ENCODE peak calls at places on chromosomes 13 and 19, in five cellular contexts. U, X, M, K and R are unnamed samples.

GRCh38 chr13:27043013-27043412 is 128.6 kb downstream of the USP12 start:
- DNase-seq in U (no peak), X (peak; percentile 57), M (peak; percentile 64), K (no peak), R (peak; percentile 96)

GRCh38 chr13:26561636-26562537 is 4.4 kb downstream of the WASF3 start:
- DNase-seq in U (no peak), X (no peak), M (peak; percentile 64), K (peak; percentile 73), R (peak; percentile 61)

GRCh38 chr19:18995804-18996241 is 37.5 kb downstream of the SUGP2 start:
- DNase-seq in U (peak; percentile 45), X (no peak), M (peak; percentile 70), K (peak; percentile 89), R (peak; percentile 88)

GRCh38 chr19:45809643-45810159 is 5.4 kb downstream of the RSPH6A start:
- DNase-seq in U (peak; percentile 82), X (no peak), M (peak; percentile 70), K (no peak), R (peak; percentile 71)

GRCh38 chr13:43473437-43473836 is 313.3 kb downstream of the ENOX1 start:
- DNase-seq in U (no peak), X (no peak), M (peak; percentile 40), K (no peak), R (peak; percentile 2)

GRCh38 chr13:39859898-39860297 is 204.4 kb downstream of the COG6 start:
- DNase-seq in U (no peak), X (no peak), M (no peak), K (no peak), R (no peak)

GRCh38 chr19:34228762-34229161 is 25.6 kb upstream of the GARRE1 start:
- DNase-seq in U (no peak), X (no peak), M (no peak), K (no peak), R (no peak)

GRCh38 chr13:113938716-113939115 is 35.2 kb downstream of the C13orf46 start:
- DNase-seq in U (no peak), X (no peak), M (no peak), K (no peak), R (no peak)

GRCh38 chr13:101514695-101515275 is 62.3 kb downstream of the ITGBL1 start:
- DNase-seq in U (peak; percentile 46), X (no peak), M (peak; percentile 80), K (peak; percentile 62), R (peak; percentile 86)

GRCh38 chr19:47230122-47230920 is 678 bp downstream of the BBC3 start:
- DNase-seq in U (peak; percentile 68), X (no peak), M (peak; percentile 61), K (peak; percentile 77), R (peak; percentile 83)

GRCh38 chr19:57719424-57719823 is 8.0 kb downstream of the ZNF671 start:
- DNase-seq in U (no peak), X (no peak), M (no peak), K (no peak), R (no peak)

GRCh38 chr13:26022538-26023292 is 29.1 kb downstream of the SHISA2 start:
- DNase-seq in U (no peak), X (no peak), M (no peak), K (no peak), R (peak; percentile 93)

GRCh38 chr19:11465605-11466004 is 15.2 kb downstream of the ELAVL3 start:
- DNase-seq in U (no peak), X (no peak), M (no peak), K (peak; percentile 54), R (no peak)

GRCh38 chr19:45200614-45201013 is 22.0 kb downstream of the BLOC1S3 start:
- DNase-seq in U (no peak), X (no peak), M (peak; percentile 73), K (peak; percentile 76), R (peak; percentile 45)

GRCh38 chr19:10761443-10762242 is 43.8 kb downstream of the DNM2 start:
- DNase-seq in U (no peak), X (no peak), M (no peak), K (no peak), R (no peak)

GRCh38 chr19:21626924-21627697 is 121.7 kb downstream of the ZNF429 start:
- DNase-seq in U (no peak), X (no peak), M (no peak), K (no peak), R (no peak)

GRCh38 chr13:35888327-35888940 is 242.7 kb downstream of the DCLK1 start:
- DNase-seq in U (no peak), X (no peak), M (no peak), K (no peak), R (no peak)

GRCh38 chr19:37973666-37974065 is 66.7 kb downstream of the SIPA1L3 start:
- DNase-seq in U (no peak), X (no peak), M (no peak), K (no peak), R (no peak)

GRCh38 chr13:29583073-29583785 is 12.3 kb downstream of the SLC7A1 start:
- DNase-seq in U (no peak), X (peak; percentile 73), M (no peak), K (no peak), R (peak; percentile 51)

GRCh38 chr13:54536112-54536511 is 1507.5 kb downstream of the OLFM4 start:
- DNase-seq in U (no peak), X (no peak), M (no peak), K (peak; percentile 39), R (no peak)

GRCh38 chr19:43300876-43301765 is 31.8 kb upstream of the PSG9 start:
- DNase-seq in U (no peak), X (no peak), M (no peak), K (no peak), R (no peak)

GRCh38 chr13:33016414-33017409 is at the start of gene KL:
- DNase-seq in U (no peak), X (no peak), M (no peak), K (peak; percentile 53), R (peak; percentile 10)

DNA sequence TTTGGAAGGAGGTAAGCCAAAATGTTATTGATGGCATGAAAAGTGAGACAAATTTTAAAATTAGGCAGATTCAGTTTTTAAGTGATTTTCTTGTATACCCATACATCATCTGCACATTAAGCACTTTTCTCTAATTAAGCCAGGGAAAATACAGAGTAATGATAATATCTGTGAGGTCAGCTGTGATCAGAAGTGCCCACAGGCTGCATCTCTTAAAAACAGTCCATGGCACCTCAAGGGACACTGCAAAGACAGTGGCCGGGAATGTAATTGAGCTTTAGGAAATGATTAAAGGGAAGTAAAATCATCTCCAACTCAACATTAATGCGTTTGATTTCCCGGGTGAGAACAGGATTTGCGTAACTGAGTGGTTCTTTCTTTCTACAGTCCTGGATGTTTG is 2.0 kb downstream of the COL4A1 start:
- DNase-seq in U (no peak), X (no peak), M (no peak), K (no peak), R (peak; percentile 45)
- H3K4me1 ChIP-seq in U (no peaks in the 10 kb centered on the region), X (peaks cover 41% of the 10 kb centered on the region), M (peaks cover 57% of the 10 kb centered on the region), K (peaks cover 35% of the 10 kb centered on the region), R (peaks cover 65% of the 10 kb centered on the region)

DNA sequence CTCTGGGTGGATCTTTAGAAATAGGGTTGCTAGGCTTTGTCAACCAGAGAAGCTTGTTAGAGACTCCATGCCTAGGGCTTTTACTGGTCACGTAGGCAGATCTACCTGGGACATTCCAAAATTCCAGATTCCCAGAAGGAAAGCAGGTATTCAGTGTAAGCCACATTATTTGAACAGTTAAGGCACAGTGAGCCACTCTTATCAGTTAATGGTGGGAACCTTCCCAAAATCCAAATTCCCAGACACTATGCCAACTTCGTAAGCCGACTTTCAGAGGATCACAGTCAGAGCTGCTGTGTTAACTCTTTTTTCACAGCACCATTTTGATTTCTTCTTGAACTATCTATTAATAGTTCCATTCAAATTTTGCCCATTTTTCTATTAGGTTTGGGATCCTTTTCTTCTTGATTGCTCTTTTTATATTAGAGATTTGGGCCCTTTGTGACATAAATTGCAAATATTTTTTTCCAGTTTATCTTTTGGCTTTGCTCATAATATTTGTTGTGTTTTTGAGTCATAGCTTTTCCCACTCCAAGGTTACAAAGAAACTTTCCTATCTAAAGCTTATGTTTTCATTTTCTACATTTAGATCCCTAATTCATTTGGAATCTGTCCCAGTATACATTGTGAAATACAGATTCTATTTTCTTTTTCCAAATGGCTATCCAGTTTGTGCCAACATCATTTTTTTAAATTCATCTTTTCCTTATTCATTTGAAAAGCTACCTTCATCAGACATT is 77.3 kb downstream of the DHRS12 start:
- DNase-seq in U (no peak), X (no peak), M (peak; percentile 69), K (no peak), R (peak; percentile 92)
- H3K4me3 ChIP-seq in U (no peak overlapping the region), X (no peak overlapping the region), M (no peak overlapping the region), K (no peak overlapping the region), R (peak overlapping the region; percentile 2)

GRCh38 chr19:12785431-12786011 is 5.8 kb upstream of the JUNB start:
- DNase-seq in U (no peak), X (no peak), M (no peak), K (no peak), R (no peak)

GRCh38 chr19:12787458-12787857 is 3.8 kb upstream of the JUNB start:
- DNase-seq in U (no peak), X (no peak), M (no peak), K (no peak), R (no peak)

GRCh38 chr19:12788025-12788681 is 3.1 kb upstream of the JUNB start:
- DNase-seq in U (no peak), X (no peak), M (no peak), K (no peak), R (peak; percentile 44)

GRCh38 chr19:12786149-12786870 is 5.0 kb upstream of the JUNB start:
- DNase-seq in U (no peak), X (no peak), M (no peak), K (no peak), R (no peak)

DNA sequence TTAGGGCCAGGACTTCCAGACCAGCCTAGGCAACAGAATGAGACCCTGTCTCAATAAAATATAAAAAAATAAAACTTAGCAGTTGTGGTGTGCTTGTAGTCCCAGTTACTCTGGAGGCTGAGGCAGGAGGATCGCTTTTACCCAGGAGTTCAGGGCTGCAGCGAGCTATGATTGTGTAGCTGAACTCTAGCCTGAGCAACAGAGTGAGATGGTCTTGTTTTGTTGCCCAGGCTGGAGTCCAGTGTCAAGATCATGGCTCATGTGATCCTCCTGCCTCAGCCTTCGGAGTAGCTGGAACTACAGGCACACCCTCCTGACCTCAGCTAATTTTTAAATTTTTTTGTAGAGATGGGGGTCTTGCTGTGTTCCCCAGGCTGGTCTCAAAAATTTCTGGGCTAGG is 4.3 kb upstream of the JUNB start:
- DNase-seq in U (no peak), X (no peak), M (no peak), K (no peak), R (no peak)
- H3K9ac ChIP-seq in U (no peak overlapping the region), X (no peak overlapping the region), M (no peak overlapping the region), K (no peak overlapping the region), R (peak overlapping the region; percentile 9)

DNA sequence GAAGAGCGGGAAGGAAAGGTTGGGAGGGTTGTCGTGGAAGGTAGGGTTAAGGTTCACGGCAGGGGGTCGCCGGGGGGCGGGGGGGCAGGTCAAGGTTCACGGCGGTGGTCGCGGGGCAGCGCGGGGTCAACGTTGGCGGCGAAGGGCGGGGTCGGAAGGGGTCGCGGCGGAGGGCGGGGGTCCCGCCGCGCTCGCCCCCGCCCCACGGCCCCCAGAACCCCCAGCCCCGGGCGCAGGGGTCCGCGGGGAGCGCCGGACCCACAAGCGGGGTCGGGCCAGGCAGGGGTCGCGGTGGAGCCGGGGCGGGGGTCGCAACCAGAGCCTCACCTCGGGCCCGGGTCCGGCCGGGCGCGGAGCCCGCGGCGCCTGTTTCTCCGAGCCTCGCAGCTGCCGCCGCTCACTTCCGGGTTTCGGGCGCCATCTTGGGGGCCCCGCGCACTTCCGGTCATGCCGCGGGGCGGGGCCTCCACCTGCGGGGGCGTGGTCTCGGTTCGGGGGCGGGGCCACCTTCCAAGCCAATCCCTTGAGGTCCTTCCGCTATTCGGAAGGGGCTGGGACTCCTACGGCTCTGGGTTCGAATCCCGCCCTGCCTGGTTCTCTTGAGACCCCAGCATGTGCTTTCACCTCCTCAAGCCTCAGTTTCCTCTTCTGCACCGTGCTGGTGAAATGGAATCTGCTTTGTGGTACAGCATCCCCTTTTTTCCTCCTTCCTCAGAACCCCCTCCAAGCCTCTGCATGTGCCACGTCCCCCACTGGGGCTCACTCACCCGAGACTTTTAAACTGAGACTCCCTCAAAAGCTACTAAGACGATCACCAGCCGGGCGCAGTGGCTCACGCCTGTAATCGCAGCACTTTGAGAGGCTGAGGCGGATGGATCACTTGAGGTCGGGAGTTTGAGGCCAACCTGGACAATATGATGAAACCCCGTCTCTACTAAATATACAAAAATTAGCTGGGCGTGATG is at the start of gene SBNO2:
- DNase-seq in U (peak; percentile 94), X (no peak), M (peak; percentile 89), K (peak; percentile 93), R (peak; percentile 96)
- H3K4me1 ChIP-seq in U (no peaks in the 10 kb centered on the region), X (peaks cover 57% of the 10 kb centered on the region), M (peaks cover 12% of the 10 kb centered on the region), K (peaks cover 17% of the 10 kb centered on the region), R (peaks cover 50% of the 10 kb centered on the region)